ENCODE peak calls at places on chromosome 14, in five cellular contexts. E is H1; F is HTR-8/SVneo; B is stimulated activated CD4-positive, alpha-beta T cell treated with anti-CD3 and anti-CD28 coated beads, Interleukin-4, amount 100 ng/mL, for 48 hours; P is testis. G is an unnamed sample.

GRCh38 chr14:100629696-100630095 is 42.5 kb upstream of the BEGAIN start:
- DNase-seq in E (no peak), F (no peak), B (no peak), P (no peak), G (no peak)

GRCh38 chr14:93274055-93274806 is 58.6 kb downstream of the BTBD7 start:
- DNase-seq in E (no peak), F (no peak), B (no peak), P (no peak), G (no peak)

GRCh38 chr14:94355191-94355794 is 32.2 kb upstream of the SERPINA6 start:
- DNase-seq in E (peak), F (no peak), B (no peak), P (peak), G (peak)

GRCh38 chr14:68944162-68944561 is 34.9 kb downstream of the ACTN1 start:
- DNase-seq in E (no peak), F (no peak), B (no peak), P (no peak), G (no peak)

GRCh38 chr14:57657487-57657886 is 163.8 kb upstream of the CCDC198 start:
- DNase-seq in E (no peak), F (no peak), B (no peak), P (no peak), G (no peak)

GRCh38 chr14:105018414-105018813 is 2.5 kb downstream of the CDCA4 start:
- DNase-seq in E (no peak), F (no peak), B (no peak), P (no peak), G (no peak)

GRCh38 chr14:99026471-99026870 is 245.5 kb downstream of the BCL11B start:
- DNase-seq in E (no peak), F (no peak), B (peak), P (no peak), G (no peak)

GRCh38 chr14:74846168-74846567 is 29.8 kb downstream of the PROX2 start:
- DNase-seq in E (no peak), F (no peak), B (no peak), P (no peak), G (no peak)

GRCh38 chr14:22767323-22767589 is 768 bp downstream of the OXA1L start:
- DNase-seq in E (no peak), F (no peak), B (no peak), P (no peak), G (no peak)

GRCh38 chr14:73467377-73467776 is 9.0 kb upstream of the NUMB start:
- DNase-seq in E (no peak), F (peak), B (peak), P (no peak), G (no peak)

GRCh38 chr14:100915582-100915981 is 12.1 kb upstream of the RTL1 start:
- DNase-seq in E (no peak), F (no peak), B (no peak), P (no peak), G (no peak)

GRCh38 chr14:95507174-95507573 is 9.3 kb downstream of the SYNE3 start:
- DNase-seq in E (no peak), F (peak), B (no peak), P (peak), G (no peak)

GRCh38 chr14:90301580-90302181 is 30.1 kb downstream of the NRDE2 start:
- DNase-seq in E (no peak), F (peak), B (no peak), P (no peak), G (no peak)

GRCh38 chr14:101600891-101601602 is 39.8 kb downstream of the DIO3 start:
- DNase-seq in E (no peak), F (no peak), B (no peak), P (peak), G (peak)

GRCh38 chr14:102711946-102712345 is 65.3 kb upstream of the TRAF3 start:
- DNase-seq in E (no peak), F (no peak), B (no peak), P (no peak), G (no peak)

GRCh38 chr14:68937790-68938514 is 41.1 kb downstream of the ACTN1 start:
- DNase-seq in E (no peak), F (no peak), B (no peak), P (no peak), G (no peak)

GRCh38 chr14:102508410-102508773 is 1.2 kb downstream of the ANKRD9 start:
- DNase-seq in E (no peak), F (no peak), B (no peak), P (no peak), G (no peak)

GRCh38 chr14:104171948-104172347 is 33.6 kb downstream of the KIF26A start:
- DNase-seq in E (no peak), F (no peak), B (no peak), P (peak), G (no peak)

GRCh38 chr14:54838931-54839512 is 63.6 kb downstream of the GCH1 start:
- DNase-seq in E (no peak), F (no peak), B (no peak), P (no peak), G (no peak)

G was measured in sciatic nerve.